ENCODE peak calls at places on chromosome 15, in six cellular contexts. One of them, this sample, is unnamed.

GRCh38 chr15:22944651-22945050 is 35.5 kb downstream of the CYFIP1 start:
- DNase-seq in psoas muscle: no peak
- DNase-seq in stimulated activated CD4-positive, alpha-beta T cell treated with anti-CD3 and anti-CD28 coated beads, Interleukin-2, amount 100 ng/mL, for 48 hours: no peak
- DNase-seq in stimulated activated CD8-positive, alpha-beta memory T cell treated with anti-CD3 and anti-CD28 coated beads, Interleukin-4, amount 100 ng/mL, for 24 hours: no peak
- DNase-seq in iPS DF 19.7: no peak
- DNase-seq in globus pallidus: no peak
- DNase-seq in this sample: peak

GRCh38 chr15:25734680-25735355 is 128.3 kb downstream of the ATP10A start:
- DNase-seq in psoas muscle: no peak
- DNase-seq in stimulated activated CD4-positive, alpha-beta T cell treated with anti-CD3 and anti-CD28 coated beads, Interleukin-2, amount 100 ng/mL, for 48 hours: no peak
- DNase-seq in stimulated activated CD8-positive, alpha-beta memory T cell treated with anti-CD3 and anti-CD28 coated beads, Interleukin-4, amount 100 ng/mL, for 24 hours: no peak
- DNase-seq in iPS DF 19.7: no peak
- DNase-seq in globus pallidus: no peak
- DNase-seq in this sample: no peak

GRCh38 chr15:78109156-78109555 is 16.8 kb downstream of the SH2D7 start:
- DNase-seq in psoas muscle: no peak
- DNase-seq in stimulated activated CD4-positive, alpha-beta T cell treated with anti-CD3 and anti-CD28 coated beads, Interleukin-2, amount 100 ng/mL, for 48 hours: no peak
- DNase-seq in stimulated activated CD8-positive, alpha-beta memory T cell treated with anti-CD3 and anti-CD28 coated beads, Interleukin-4, amount 100 ng/mL, for 24 hours: no peak
- DNase-seq in iPS DF 19.7: no peak
- DNase-seq in globus pallidus: no peak
- DNase-seq in this sample: no peak

GRCh38 chr15:83843511-83843910 is 189.6 kb downstream of the ADAMTSL3 start:
- DNase-seq in psoas muscle: peak
- DNase-seq in stimulated activated CD4-positive, alpha-beta T cell treated with anti-CD3 and anti-CD28 coated beads, Interleukin-2, amount 100 ng/mL, for 48 hours: no peak
- DNase-seq in stimulated activated CD8-positive, alpha-beta memory T cell treated with anti-CD3 and anti-CD28 coated beads, Interleukin-4, amount 100 ng/mL, for 24 hours: no peak
- DNase-seq in iPS DF 19.7: no peak
- DNase-seq in globus pallidus: no peak
- DNase-seq in this sample: no peak

GRCh38 chr15:38651328-38652038 is 86.9 kb upstream of the RASGRP1 start:
- DNase-seq in psoas muscle: no peak
- DNase-seq in stimulated activated CD4-positive, alpha-beta T cell treated with anti-CD3 and anti-CD28 coated beads, Interleukin-2, amount 100 ng/mL, for 48 hours: no peak
- DNase-seq in stimulated activated CD8-positive, alpha-beta memory T cell treated with anti-CD3 and anti-CD28 coated beads, Interleukin-4, amount 100 ng/mL, for 24 hours: no peak
- DNase-seq in iPS DF 19.7: no peak
- DNase-seq in globus pallidus: no peak
- DNase-seq in this sample: no peak

GRCh38 chr15:39756806-39757522 is 25.7 kb downstream of the FSIP1 start:
- DNase-seq in psoas muscle: no peak
- DNase-seq in stimulated activated CD4-positive, alpha-beta T cell treated with anti-CD3 and anti-CD28 coated beads, Interleukin-2, amount 100 ng/mL, for 48 hours: no peak
- DNase-seq in stimulated activated CD8-positive, alpha-beta memory T cell treated with anti-CD3 and anti-CD28 coated beads, Interleukin-4, amount 100 ng/mL, for 24 hours: no peak
- DNase-seq in iPS DF 19.7: no peak
- DNase-seq in globus pallidus: peak
- DNase-seq in this sample: peak

GRCh38 chr15:98113357-98113756 is 152.9 kb downstream of the ARRDC4 start:
- DNase-seq in psoas muscle: no peak
- DNase-seq in stimulated activated CD4-positive, alpha-beta T cell treated with anti-CD3 and anti-CD28 coated beads, Interleukin-2, amount 100 ng/mL, for 48 hours: no peak
- DNase-seq in stimulated activated CD8-positive, alpha-beta memory T cell treated with anti-CD3 and anti-CD28 coated beads, Interleukin-4, amount 100 ng/mL, for 24 hours: no peak
- DNase-seq in iPS DF 19.7: no peak
- DNase-seq in globus pallidus: no peak
- DNase-seq in this sample: no peak

GRCh38 chr15:31308185-31308639 is 18.4 kb upstream of the KLF13 start:
- DNase-seq in psoas muscle: no peak
- DNase-seq in stimulated activated CD4-positive, alpha-beta T cell treated with anti-CD3 and anti-CD28 coated beads, Interleukin-2, amount 100 ng/mL, for 48 hours: no peak
- DNase-seq in stimulated activated CD8-positive, alpha-beta memory T cell treated with anti-CD3 and anti-CD28 coated beads, Interleukin-4, amount 100 ng/mL, for 24 hours: no peak
- DNase-seq in iPS DF 19.7: no peak
- DNase-seq in globus pallidus: no peak
- DNase-seq in this sample: peak

GRCh38 chr15:93088981-93089854 is at the start of gene RGMA:
- DNase-seq in psoas muscle: peak
- DNase-seq in stimulated activated CD4-positive, alpha-beta T cell treated with anti-CD3 and anti-CD28 coated beads, Interleukin-2, amount 100 ng/mL, for 48 hours: no peak
- DNase-seq in stimulated activated CD8-positive, alpha-beta memory T cell treated with anti-CD3 and anti-CD28 coated beads, Interleukin-4, amount 100 ng/mL, for 24 hours: no peak
- DNase-seq in iPS DF 19.7: no peak
- DNase-seq in globus pallidus: no peak
- DNase-seq in this sample: no peak

GRCh38 chr15:68402432-68403160 is 29.4 kb downstream of the ITGA11 start:
- DNase-seq in psoas muscle: no peak
- DNase-seq in stimulated activated CD4-positive, alpha-beta T cell treated with anti-CD3 and anti-CD28 coated beads, Interleukin-2, amount 100 ng/mL, for 48 hours: no peak
- DNase-seq in stimulated activated CD8-positive, alpha-beta memory T cell treated with anti-CD3 and anti-CD28 coated beads, Interleukin-4, amount 100 ng/mL, for 24 hours: no peak
- DNase-seq in iPS DF 19.7: no peak
- DNase-seq in globus pallidus: no peak
- DNase-seq in this sample: no peak

GRCh38 chr15:67937153-67937761 is 97.4 kb upstream of the RNU6-1 start:
- DNase-seq in psoas muscle: no peak
- DNase-seq in stimulated activated CD4-positive, alpha-beta T cell treated with anti-CD3 and anti-CD28 coated beads, Interleukin-2, amount 100 ng/mL, for 48 hours: no peak
- DNase-seq in stimulated activated CD8-positive, alpha-beta memory T cell treated with anti-CD3 and anti-CD28 coated beads, Interleukin-4, amount 100 ng/mL, for 24 hours: no peak
- DNase-seq in iPS DF 19.7: no peak
- DNase-seq in globus pallidus: no peak
- DNase-seq in this sample: no peak

GRCh38 chr15:69410290-69410874 is 3.8 kb upstream of the KIF23 start:
- DNase-seq in psoas muscle: no peak
- DNase-seq in stimulated activated CD4-positive, alpha-beta T cell treated with anti-CD3 and anti-CD28 coated beads, Interleukin-2, amount 100 ng/mL, for 48 hours: no peak
- DNase-seq in stimulated activated CD8-positive, alpha-beta memory T cell treated with anti-CD3 and anti-CD28 coated beads, Interleukin-4, amount 100 ng/mL, for 24 hours: no peak
- DNase-seq in iPS DF 19.7: no peak
- DNase-seq in globus pallidus: no peak
- DNase-seq in this sample: no peak

GRCh38 chr15:67024322-67024997 is 40.9 kb upstream of the SMAD3 start:
- DNase-seq in psoas muscle: peak
- DNase-seq in stimulated activated CD4-positive, alpha-beta T cell treated with anti-CD3 and anti-CD28 coated beads, Interleukin-2, amount 100 ng/mL, for 48 hours: no peak
- DNase-seq in stimulated activated CD8-positive, alpha-beta memory T cell treated with anti-CD3 and anti-CD28 coated beads, Interleukin-4, amount 100 ng/mL, for 24 hours: peak
- DNase-seq in iPS DF 19.7: no peak
- DNase-seq in globus pallidus: peak
- DNase-seq in this sample: no peak

GRCh38 chr15:89616228-89616627 is 39.0 kb downstream of the KIF7 start:
- DNase-seq in psoas muscle: no peak
- DNase-seq in stimulated activated CD4-positive, alpha-beta T cell treated with anti-CD3 and anti-CD28 coated beads, Interleukin-2, amount 100 ng/mL, for 48 hours: no peak
- DNase-seq in stimulated activated CD8-positive, alpha-beta memory T cell treated with anti-CD3 and anti-CD28 coated beads, Interleukin-4, amount 100 ng/mL, for 24 hours: no peak
- DNase-seq in iPS DF 19.7: no peak
- DNase-seq in globus pallidus: no peak
- DNase-seq in this sample: no peak

GRCh38 chr15:64426845-64427465 is 33.4 kb upstream of the ZNF609 start:
- DNase-seq in psoas muscle: no peak
- DNase-seq in stimulated activated CD4-positive, alpha-beta T cell treated with anti-CD3 and anti-CD28 coated beads, Interleukin-2, amount 100 ng/mL, for 48 hours: no peak
- DNase-seq in stimulated activated CD8-positive, alpha-beta memory T cell treated with anti-CD3 and anti-CD28 coated beads, Interleukin-4, amount 100 ng/mL, for 24 hours: no peak
- DNase-seq in iPS DF 19.7: no peak
- DNase-seq in globus pallidus: peak
- DNase-seq in this sample: no peak

This sample was measured in NCI-H2107.